ENCODE peak calls at places on chromosome 5, in four cellular contexts. H is HepG2, I is A549, O is K562. N is an unnamed sample.

GRCh38 chr5:150789943-150790611 is 11.5 kb downstream of the SMIM3 start:
- DNase-seq in O (no peak), I (peak), H (no peak), N (no peak)

GRCh38 chr5:140114341-140115185 is 654 bp downstream of the PURA start:
- DNase-seq in I (peak), H (no peak), O (peak), N (peak)

GRCh38 chr5:28165116-28165515 is 1126.7 kb upstream of the CDH9 start:
- DNase-seq in O (no peak), I (no peak), H (no peak), N (no peak)

GRCh38 chr5:132496631-132497487 is 6.3 kb upstream of the IRF1 start:
- DNase-seq in H (peak), I (peak), O (peak), N (peak)

GRCh38 chr5:92775711-92776615 is 805.1 kb downstream of the NR2F1-AS1 start:
- DNase-seq in O (no peak), H (no peak), I (no peak), N (no peak)

GRCh38 chr5:6710551-6711318 is 2.5 kb upstream of the TENT4A start:
- DNase-seq in H (no peak), I (no peak), O (no peak), N (no peak)

GRCh38 chr5:41851116-41851515 is 19.1 kb downstream of the OXCT1 start:
- DNase-seq in H (no peak), I (no peak), O (no peak), N (no peak)

GRCh38 chr5:137310051-137310730 is 188.9 kb downstream of the SPOCK1 start:
- DNase-seq in I (peak), O (no peak), H (no peak), N (no peak)

GRCh38 chr5:38316544-38317224 is 58.3 kb downstream of the EGFLAM start:
- DNase-seq in O (no peak), I (no peak), H (no peak), N (no peak)

GRCh38 chr5:38473008-38473407 is 83.4 kb downstream of the LIFR start:
- DNase-seq in H (no peak), I (no peak), O (no peak), N (no peak)

GRCh38 chr5:16296946-16297345 is 117.4 kb upstream of the MARCHF11 start:
- DNase-seq in O (no peak), H (no peak), I (no peak), N (no peak)

GRCh38 chr5:103433216-103433615 is 129.4 kb downstream of the NUDT12 start:
- DNase-seq in H (no peak), O (no peak), I (no peak), N (no peak)

GRCh38 chr5:94745786-94746730 is 127.6 kb downstream of the SLF1 start:
- DNase-seq in H (no peak), I (no peak), O (no peak), N (no peak)

GRCh38 chr5:177988989-177989625 is 6.9 kb downstream of the PROP1 start:
- DNase-seq in O (no peak), H (no peak), I (no peak), N (no peak)

GRCh38 chr5:142013734-142014495 is 1.1 kb upstream of the GNPDA1 start:
- DNase-seq in O (no peak), I (peak), H (peak), N (no peak)

GRCh38 chr5:157613385-157614245 is 38.0 kb upstream of the ADAM19 start:
- DNase-seq in H (no peak), O (no peak), I (no peak), N (no peak)

GRCh38 chr5:68406767-68407232 is 191.2 kb downstream of the PIK3R1 start:
- DNase-seq in O (peak), I (peak), H (no peak), N (no peak)
- TF ChIP-seq NR3C1 in O (no peak), I (no peak), H (no peak), N (no peak)

GRCh38 chr5:107743357-107744000 is 72.7 kb upstream of the EFNA5 start:
- DNase-seq in H (no peak), I (peak), O (no peak), N (no peak)

GRCh38 chr5:107739661-107740060 is 68.9 kb upstream of the EFNA5 start:
- DNase-seq in H (no peak), O (no peak), I (peak), N (no peak)

DNA sequence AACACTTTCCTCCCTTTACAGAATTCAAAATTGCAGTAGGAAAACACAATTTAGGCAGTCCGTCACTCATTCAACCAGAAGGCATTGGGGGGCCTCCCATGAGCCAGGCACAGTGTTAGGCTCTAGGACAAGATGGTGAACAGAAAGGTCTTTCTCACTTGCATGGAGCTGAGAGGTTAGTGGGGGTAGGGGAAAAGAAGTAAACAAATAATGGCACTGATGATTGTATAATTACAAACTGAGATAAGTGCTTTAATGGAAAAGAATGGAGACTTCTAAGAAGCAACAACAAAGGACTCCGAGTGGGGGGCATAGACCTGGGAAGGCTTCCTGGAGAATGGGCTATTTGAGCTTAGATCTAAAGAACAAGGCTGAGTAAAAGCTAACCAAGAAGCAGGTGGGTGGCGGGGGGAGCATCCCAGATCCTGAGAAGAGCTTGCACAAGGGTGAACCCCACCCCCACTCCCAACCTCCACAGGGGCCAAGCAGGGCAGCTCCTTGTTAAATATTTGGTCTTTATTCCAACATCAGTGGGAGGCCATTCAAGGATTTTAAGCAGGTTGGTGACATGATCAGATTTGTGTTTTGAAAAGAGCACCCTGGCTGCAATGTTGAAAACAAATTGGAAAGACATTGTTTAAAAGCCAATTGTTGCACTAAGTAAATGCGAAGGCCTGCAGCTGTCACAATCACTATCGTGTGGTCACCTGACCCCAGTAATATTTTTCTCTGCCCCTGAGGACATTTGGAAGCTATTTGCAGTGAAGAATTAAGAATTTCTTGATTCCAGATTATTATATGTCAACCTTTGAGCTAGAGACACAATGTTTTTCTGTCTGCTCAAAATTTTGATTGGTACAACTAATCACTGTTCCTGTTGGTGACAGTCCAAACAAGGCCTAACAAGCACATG is 73.9 kb upstream of the EFNA5 start:
- DNase-seq in H (no peak), I (no peak), O (no peak), N (peak)
- TF ChIP-seq HMGXB4 in H (no peak), I (no peak), O (no peak), N (no peak)

GRCh38 chr5:171467107-171467506 is 47.7 kb downstream of the FGF18 start:
- DNase-seq in I (no peak), O (no peak), H (no peak), N (no peak)

GRCh38 chr5:171464829-171465228 is 45.4 kb downstream of the FGF18 start:
- DNase-seq in I (no peak), H (no peak), O (no peak), N (no peak)

GRCh38 chr5:171474106-171474878 is 54.8 kb downstream of the FGF18 start:
- DNase-seq in H (no peak), I (no peak), O (no peak), N (no peak)

GRCh38 chr5:171470420-171470819 is 51.0 kb downstream of the FGF18 start:
- DNase-seq in H (no peak), I (no peak), O (no peak), N (no peak)

DNA sequence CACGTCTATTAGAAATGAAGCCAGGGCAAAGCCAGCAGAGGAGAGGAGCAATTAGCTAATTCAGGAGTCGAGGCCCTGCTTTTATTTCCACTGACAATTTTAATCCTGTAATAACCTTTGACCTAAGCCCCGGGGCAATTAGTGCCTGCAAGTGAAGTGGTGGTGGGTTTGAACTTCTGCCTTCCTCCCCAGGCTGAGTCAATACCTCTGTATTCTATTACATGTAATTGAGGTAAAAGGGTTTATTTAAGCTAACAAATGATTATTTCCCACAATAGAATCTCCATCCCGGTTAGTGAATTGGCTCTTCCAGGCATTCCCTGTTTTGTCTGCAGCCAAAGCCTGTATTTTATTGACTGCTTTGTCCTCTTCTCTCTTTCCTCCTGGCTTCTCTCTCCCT is 49.9 kb downstream of the FGF18 start:
- DNase-seq in O (no peak), H (no peak), I (no peak), N (no peak)
- TF ChIP-seq NR3C1 in O (no peak), H (no peak), I (no peak), N (no peak)

GRCh38 chr5:73939535-73939934 is 313.5 kb downstream of the ARHGEF28 start:
- DNase-seq in I (peak), O (no peak), H (no peak), N (no peak)
- TF ChIP-seq HMGXB4 in I (no peak), O (no peak), H (no peak), N (no peak)

DNA sequence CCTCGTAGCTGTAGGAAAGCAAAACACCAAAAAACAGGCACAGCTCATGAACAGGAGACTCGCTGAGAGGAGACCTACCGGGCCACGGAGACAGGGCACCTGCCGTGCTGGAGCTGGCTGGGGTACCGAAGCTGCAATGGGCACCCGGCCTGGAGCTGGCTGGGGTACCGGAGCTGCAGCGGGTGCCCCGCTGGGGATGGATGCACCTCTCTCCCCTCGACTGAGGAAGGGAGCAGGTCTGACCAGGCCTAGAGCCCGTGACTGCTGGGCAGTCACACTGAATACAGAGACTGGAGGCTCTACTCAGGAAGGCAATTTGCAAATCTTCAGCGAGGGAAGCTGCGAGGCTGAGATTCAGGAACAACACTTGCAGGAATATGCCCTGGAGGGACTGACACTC is 27.7 kb upstream of the LPCAT1 start:
- DNase-seq in O (peak), I (no peak), H (no peak), N (no peak)
- TF ChIP-seq NR3C1 in O (no peak), I (no peak), H (no peak), N (no peak)

DNA sequence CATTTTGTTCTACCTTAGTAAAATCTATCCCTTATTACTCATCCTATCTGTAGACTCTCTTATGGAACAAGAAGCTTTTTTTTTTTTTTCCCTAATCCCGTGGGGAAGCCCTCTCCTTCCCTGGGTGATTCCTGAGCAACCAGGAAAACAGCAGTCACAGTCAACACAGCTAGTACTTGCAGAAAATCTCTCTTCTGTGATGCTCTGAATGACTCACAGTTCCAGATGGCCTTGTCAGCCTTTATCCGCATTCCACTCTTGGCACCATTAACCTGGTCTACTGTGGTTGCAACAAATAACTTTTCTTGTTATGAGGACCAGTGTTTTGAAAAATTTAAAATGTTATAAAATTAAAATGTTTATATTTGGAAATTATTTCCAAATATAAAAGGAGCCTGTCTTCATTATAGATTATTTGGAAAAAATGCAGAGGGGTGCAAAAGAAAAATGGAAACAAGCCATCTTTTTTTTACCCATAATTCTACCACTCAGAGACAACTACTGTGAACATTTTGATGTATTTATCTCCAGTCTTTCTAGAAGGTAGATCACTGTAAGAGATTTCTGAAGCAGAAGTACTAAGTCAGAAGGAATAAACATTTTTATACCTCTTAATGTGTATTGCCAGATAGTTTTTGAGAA is 486.7 kb downstream of the RAB3C start:
- DNase-seq in O (no peak), H (peak), I (peak), N (no peak)
- TF ChIP-seq HMGXB4 in O (no peak), H (no peak), I (no peak), N (no peak)

GRCh38 chr5:81164936-81165335 is 68.2 kb upstream of the CKMT2 start:
- DNase-seq in O (no peak), I (no peak), H (no peak), N (no peak)
- TF ChIP-seq NR3C1 in O (no peak), I (no peak), H (no peak), N (no peak)

DNA sequence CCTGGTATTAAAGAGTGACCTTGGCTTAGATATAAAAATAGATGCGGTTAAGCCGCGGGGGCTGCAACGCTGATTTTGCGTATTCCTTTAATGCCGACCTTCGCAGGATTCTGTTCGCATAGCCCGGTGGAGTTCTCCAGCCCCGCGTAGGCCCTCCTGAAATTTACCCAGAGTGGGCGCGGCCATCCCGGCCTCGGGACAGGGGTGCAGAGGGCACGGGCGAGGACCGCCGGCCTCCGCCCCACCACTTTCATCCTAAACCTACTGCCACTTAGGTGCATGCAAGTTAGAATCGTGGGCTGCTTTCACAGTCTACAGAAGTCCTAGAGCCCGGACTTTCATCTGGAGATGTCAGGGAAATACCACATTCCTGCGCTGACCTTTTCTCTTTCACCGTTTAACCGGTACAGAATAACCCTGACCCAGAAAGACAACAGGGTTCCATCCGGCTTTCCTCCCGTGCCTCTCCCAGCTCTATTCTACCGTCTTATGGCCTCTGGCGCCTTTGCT is 521 bp upstream of the FAM169A start:
- DNase-seq in I (peak), O (no peak), H (peak), N (peak)
- TF ChIP-seq HMGXB4 in I (no peak), O (no peak), H (peak), N (peak)

GRCh38 chr5:40396312-40396711 is 283.4 kb upstream of the PTGER4 start:
- DNase-seq in I (no peak), H (no peak), O (no peak), N (no peak)

GRCh38 chr5:40397976-40398375 is 281.7 kb upstream of the PTGER4 start:
- DNase-seq in O (no peak), H (no peak), I (no peak), N (no peak)

GRCh38 chr5:40391642-40392041 is 288.1 kb upstream of the PTGER4 start:
- DNase-seq in O (no peak), I (no peak), H (no peak), N (no peak)

GRCh38 chr5:40394715-40395114 is 285.0 kb upstream of the PTGER4 start:
- DNase-seq in O (no peak), I (no peak), H (no peak), N (no peak)

DNA sequence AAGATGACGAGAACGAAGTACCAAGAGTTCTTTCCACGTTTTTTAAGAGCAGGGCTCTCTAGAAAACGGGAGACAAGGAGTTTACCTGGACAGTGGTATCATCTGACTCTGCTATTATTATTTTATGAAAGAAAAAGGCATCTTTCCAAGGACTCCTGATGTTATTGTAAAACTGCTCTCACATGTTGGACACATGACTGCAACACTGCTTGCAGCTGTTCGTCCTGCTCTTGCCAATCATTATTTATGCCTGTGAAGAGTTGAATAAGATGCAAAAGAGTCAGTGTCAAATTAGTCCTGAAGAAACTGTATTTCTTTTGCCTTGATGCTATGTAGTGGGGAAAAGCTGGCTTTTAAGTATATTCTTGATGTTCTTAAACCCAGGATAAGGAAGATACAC is 284.5 kb upstream of the PTGER4 start:
- DNase-seq in O (no peak), H (no peak), I (no peak), N (no peak)
- TF ChIP-seq NR3C1 in O (no peak), H (no peak), I (no peak), N (no peak)

DNA sequence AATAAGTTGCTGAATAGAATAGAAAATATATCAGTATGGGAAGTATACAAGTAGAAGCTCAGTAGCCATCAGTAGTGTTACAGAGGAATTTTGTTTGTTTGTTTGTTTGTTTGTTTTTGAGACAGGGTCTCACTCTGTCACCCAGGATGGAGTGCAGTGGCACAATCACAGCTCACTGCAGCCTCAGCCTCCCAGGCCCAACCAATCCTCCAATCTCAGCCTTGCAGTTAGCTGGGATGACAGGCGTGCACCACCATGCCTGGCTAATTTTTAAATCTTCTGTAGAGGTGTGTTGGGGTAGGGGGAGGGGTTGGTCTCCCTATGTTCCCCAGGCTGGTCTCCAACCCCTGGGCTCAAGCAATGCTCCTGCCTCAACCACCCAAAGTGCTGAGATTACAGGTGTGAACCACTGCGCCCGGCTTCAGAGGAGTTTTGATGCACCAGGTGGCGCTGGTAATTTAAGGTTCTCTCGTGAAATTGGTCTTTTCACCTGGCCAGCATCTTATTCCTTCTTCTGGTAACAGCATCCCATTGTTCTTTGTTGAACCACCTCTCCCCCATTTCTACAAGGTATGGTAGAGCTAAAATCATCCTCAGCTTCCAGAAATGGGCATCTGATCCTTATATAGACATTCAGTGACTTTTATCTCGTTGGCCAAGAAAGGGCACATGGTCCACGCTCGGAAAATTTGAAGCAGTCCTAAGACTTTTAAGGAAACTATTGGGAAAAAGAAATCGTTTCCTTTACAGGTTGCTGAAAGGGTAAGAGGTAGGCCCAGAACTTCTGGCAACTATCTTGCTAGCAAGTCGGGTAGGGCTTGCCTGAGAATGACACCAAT is 157.1 kb downstream of the ARRDC3 start:
- DNase-seq in H (peak), O (no peak), I (peak), N (peak)
- TF ChIP-seq HMGXB4 in H (no peak), O (no peak), I (no peak), N (no peak)

N was measured in WTC11.